ENCODE peak calls at places on chromosomes 3 and 15, in seven cellular contexts. I is fibroblast of the aortic adventitia, S is GM12865, J is IMR-90, E is colonic mucosa, B is SK-N-SH, T is fibroblast of pulmonary artery. H is an unnamed sample.

GRCh38 chr3:103847081-103848062 is 1412.6 kb downstream of the ZPLD1 start:
- DNase-seq in I (no peak), S (no peak), E (no peak), T (no peak), B (peak), J (no peak), H (no peak)

GRCh38 chr3:125310623-125311076 is 64.5 kb downstream of the ZNF148 start:
- DNase-seq in J (no peak), I (no peak), E (peak), B (no peak), T (no peak), S (peak), H (no peak)

GRCh38 chr15:75862796-75863195 is 19.5 kb downstream of the UBE2Q2 start:
- DNase-seq in I (no peak), B (no peak), J (no peak), T (no peak), S (no peak), E (no peak), H (no peak)

GRCh38 chr3:189995129-189995528 is 125.6 kb downstream of the P3H2 start:
- DNase-seq in T (no peak), J (peak), E (no peak), I (no peak), S (peak), B (no peak), H (peak)

GRCh38 chr3:59820352-59820934 is 770.6 kb upstream of the CFAP20DC start:
- DNase-seq in I (peak), T (peak), J (peak), B (no peak), E (no peak), S (no peak), H (peak)

GRCh38 chr15:69782809-69783208 is 314.9 kb downstream of the TLE3 start:
- DNase-seq in B (no peak), T (no peak), I (no peak), E (no peak), S (no peak), J (no peak), H (no peak)

GRCh38 chr3:194573680-194574437 is 59.4 kb downstream of the TMEM44 start:
- DNase-seq in B (peak), T (peak), E (peak), J (peak), I (peak), S (peak), H (no peak)

GRCh38 chr3:64195786-64196185 is 29.5 kb downstream of the PRICKLE2 start:
- DNase-seq in J (no peak), S (no peak), I (no peak), B (no peak), E (no peak), T (no peak), H (no peak)

GRCh38 chr3:191176038-191176437 is 23.0 kb upstream of the OSTN start:
- DNase-seq in S (no peak), B (no peak), E (no peak), T (no peak), I (no peak), J (no peak), H (no peak)

GRCh38 chr15:90459368-90459767 is 70.4 kb upstream of the CRTC3 start:
- DNase-seq in I (no peak), S (no peak), B (no peak), T (peak), E (no peak), J (no peak), H (no peak)

GRCh38 chr3:106589306-106589942 is 720.6 kb upstream of the CBLB start:
- DNase-seq in E (no peak), I (peak), J (peak), T (peak), B (no peak), S (no peak), H (peak)

GRCh38 chr3:25354071-25354470 is 74.0 kb upstream of the RARB start:
- DNase-seq in J (no peak), E (no peak), I (no peak), S (no peak), T (peak), B (no peak), H (peak)

GRCh38 chr3:12797892-12798558 is 1.5 kb downstream of the CAND2 start:
- DNase-seq in I (no peak), J (no peak), E (no peak), B (no peak), S (no peak), T (no peak), H (no peak)

GRCh38 chr3:194537732-194538247 is 51.0 kb upstream of the ATP13A3 start:
- DNase-seq in E (peak), I (peak), J (peak), S (no peak), T (peak), B (no peak), H (peak)

GRCh38 chr3:82100378-82100777 is 338.9 kb upstream of the GBE1 start:
- DNase-seq in T (peak), S (no peak), J (peak), E (no peak), B (no peak), I (peak), H (peak)

GRCh38 chr3:29686889-29687592 is 406.2 kb downstream of the RBMS3 start:
- DNase-seq in I (peak), J (peak), B (peak), E (no peak), S (peak), T (peak), H (peak)

GRCh38 chr3:60752800-60753199 is 498.5 kb downstream of the FHIT start:
- DNase-seq in T (no peak), S (no peak), J (peak), B (no peak), I (peak), E (no peak), H (peak)

GRCh38 chr15:82986442-82986780 is 401 bp downstream of the RAMAC start:
- DNase-seq in S (peak), I (peak), B (no peak), E (no peak), T (no peak), J (peak), H (no peak)

GRCh38 chr15:28191832-28192231 is 92.7 kb upstream of the OCA2 start:
- DNase-seq in E (no peak), I (peak), S (no peak), B (peak), T (peak), J (peak), H (peak)

GRCh38 chr15:69126054-69126469 is 34.4 kb upstream of the GLCE start:
- DNase-seq in B (no peak), T (peak), I (peak), J (peak), S (no peak), E (peak), H (peak)

GRCh38 chr3:42300013-42300412 is 34.0 kb upstream of the CCK start:
- DNase-seq in T (peak), I (peak), B (no peak), J (peak), S (peak), E (no peak), H (peak)

GRCh38 chr15:91468861-91469260 is 368.8 kb downstream of the SV2B start:
- DNase-seq in I (no peak), S (no peak), E (no peak), T (no peak), B (no peak), J (no peak), H (no peak)

GRCh38 chr3:142279965-142280590 is 54.7 kb upstream of the GK5 start:
- DNase-seq in B (peak), I (peak), S (peak), E (peak), T (peak), J (peak), H (peak)

GRCh38 chr3:134404366-134404885 is 30.2 kb upstream of the AMOTL2 start:
- DNase-seq in E (no peak), T (no peak), J (no peak), I (no peak), B (no peak), S (no peak), H (no peak)

GRCh38 chr3:57977755-57978715 is 30.2 kb upstream of the FLNB start:
- DNase-seq in T (no peak), B (peak), E (peak), I (no peak), J (no peak), S (no peak), H (no peak)

GRCh38 chr3:158102219-158102612 is 4.0 kb downstream of the SHOX2 start:
- DNase-seq in S (no peak), E (no peak), I (no peak), T (no peak), J (no peak), B (no peak), H (no peak)

GRCh38 chr3:10142707-10143560 is 1.4 kb downstream of the VHL start:
- DNase-seq in E (no peak), J (no peak), I (peak), T (peak), B (peak), S (peak), H (no peak)

GRCh38 chr3:137148917-137149316 is 191.1 kb downstream of the IL20RB start:
- DNase-seq in T (no peak), J (no peak), S (no peak), B (no peak), I (no peak), E (no peak), H (no peak)

GRCh38 chr3:86995537-86995936 is 4.6 kb upstream of the VGLL3 start:
- DNase-seq in I (peak), S (no peak), B (no peak), E (no peak), J (peak), T (peak), H (peak)

GRCh38 chr3:169661567-169662214 is 1.8 kb downstream of the MECOM start:
- DNase-seq in S (peak), B (peak), T (peak), E (peak), I (peak), J (peak), H (peak)

GRCh38 chr15:25180606-25181289 is 226.0 kb downstream of the SNRPN start:
- DNase-seq in I (no peak), J (no peak), B (no peak), S (no peak), E (no peak), T (no peak), H (no peak)

DNA sequence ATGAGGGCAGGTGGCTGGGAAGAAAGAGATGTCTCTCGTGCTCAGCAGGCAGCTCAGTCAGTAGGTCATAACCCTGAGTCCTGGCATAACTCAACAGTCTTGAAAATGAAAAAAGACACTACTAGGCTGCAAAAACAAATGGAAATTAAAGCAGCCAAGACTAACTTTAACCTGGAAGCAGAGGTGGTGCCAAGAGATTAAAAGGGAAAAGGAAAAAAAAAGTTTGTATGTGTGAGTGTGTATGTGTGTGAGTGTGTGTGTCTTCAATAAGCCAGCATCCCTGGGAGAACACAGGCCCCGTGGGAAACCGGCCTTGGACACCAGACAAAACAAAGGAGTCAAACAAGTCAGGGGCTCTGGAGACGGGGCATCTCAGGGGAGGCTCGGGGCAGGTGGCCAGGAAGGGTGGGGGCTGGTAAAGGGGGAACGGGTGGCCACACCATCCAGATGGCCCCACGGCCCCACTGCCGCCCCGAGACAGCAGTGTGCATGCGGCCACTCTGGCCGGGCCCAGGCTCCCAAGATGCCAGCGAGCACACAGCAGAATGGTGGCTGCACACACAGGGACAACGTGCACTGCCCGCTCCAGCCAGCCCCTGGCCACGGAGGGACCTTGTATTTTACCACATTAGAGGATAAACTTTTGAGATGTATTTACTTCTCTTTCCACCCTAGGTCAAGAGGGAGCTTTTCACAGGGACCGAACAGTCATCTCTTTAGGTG is 23.8 kb downstream of the CYFIP1 start:
- DNase-seq in J (no peak), I (peak), S (no peak), E (no peak), T (peak), B (peak), H (peak)
- H3K4me3 ChIP-seq in J (no peak), I (no peak), S (no peak), E (no peak), T (no peak), B (no peak), H (no peak)

GRCh38 chr15:79197285-79197684 is 85.2 kb upstream of the ANKRD34C start:
- DNase-seq in S (no peak), B (no peak), I (no peak), T (no peak), J (no peak), E (no peak), H (no peak)

GRCh38 chr15:79195239-79195638 is 87.3 kb upstream of the ANKRD34C start:
- DNase-seq in E (no peak), I (no peak), J (no peak), B (no peak), T (no peak), S (no peak), H (no peak)

GRCh38 chr15:79193157-79193948 is 89.2 kb upstream of the ANKRD34C start:
- DNase-seq in T (no peak), E (no peak), I (no peak), B (no peak), S (no peak), J (no peak), H (no peak)

GRCh38 chr15:79194386-79194785 is 88.1 kb upstream of the ANKRD34C start:
- DNase-seq in T (no peak), E (no peak), J (no peak), I (no peak), S (no peak), B (no peak), H (no peak)

DNA sequence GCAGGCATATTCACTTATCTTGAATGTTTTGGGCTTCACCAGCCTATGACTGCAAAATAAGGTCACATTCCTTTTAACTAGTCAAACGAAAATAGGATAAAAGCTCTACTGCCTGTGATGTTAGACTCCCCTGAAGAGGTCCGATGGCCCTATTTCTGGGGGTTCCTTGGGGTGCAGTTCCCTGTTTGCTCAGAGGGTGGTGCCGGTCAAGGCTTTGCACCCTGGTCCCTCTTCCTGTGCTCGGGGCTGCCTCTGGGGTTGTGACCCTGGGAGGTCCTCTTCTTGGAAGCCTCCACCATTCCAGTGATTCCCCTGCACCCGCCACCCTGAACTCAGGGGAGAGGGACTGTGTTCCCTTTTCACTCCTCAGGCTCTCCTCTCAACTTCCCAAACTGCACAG is 86.7 kb upstream of the ANKRD34C start:
- DNase-seq in I (no peak), S (no peak), T (no peak), B (peak), J (no peak), E (no peak), H (no peak)
- TF ChIP-seq CTCF in I (no peak), S (peak), T (peak), B (peak), J (no peak), E (no peak), H (no peak)

DNA sequence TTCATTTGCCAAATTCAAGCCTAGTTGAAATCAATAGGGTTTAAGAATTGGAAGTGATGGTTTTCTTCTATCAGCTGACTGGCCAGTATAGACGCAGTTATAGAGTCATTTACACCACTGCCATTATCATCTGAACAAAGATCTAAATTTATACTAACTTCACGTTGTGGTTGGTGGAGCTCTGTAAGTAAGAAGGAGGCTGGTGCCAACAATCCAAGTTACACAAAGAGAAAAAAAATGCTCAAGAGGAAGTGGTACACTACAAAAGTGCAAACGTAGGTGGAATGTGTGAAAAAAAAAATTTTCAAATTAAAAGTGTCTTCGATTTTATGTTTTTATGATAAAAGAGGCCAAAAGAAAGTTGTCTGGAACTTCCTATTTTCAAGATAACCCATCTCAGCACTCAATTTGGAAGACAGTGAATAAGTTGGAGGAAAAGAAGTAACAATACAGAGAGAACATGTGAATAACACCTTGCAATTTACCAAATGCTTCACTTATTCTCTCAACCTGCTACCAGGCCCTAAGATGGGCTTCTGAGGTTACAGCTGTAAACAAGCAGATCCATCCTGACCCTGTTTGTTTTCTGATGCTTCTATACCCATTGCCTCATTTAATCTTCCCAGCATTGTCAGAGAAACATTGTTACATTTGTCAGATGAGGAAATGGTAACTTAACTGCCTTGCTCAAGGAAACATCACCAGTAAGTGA is 11.9 kb upstream of the TASOR start:
- DNase-seq in S (no peak), E (no peak), J (no peak), I (no peak), B (no peak), T (no peak), H (no peak)
- H3K4me3 ChIP-seq in S (no peak), E (no peak), J (no peak), I (no peak), B (no peak), T (no peak), H (no peak)

DNA sequence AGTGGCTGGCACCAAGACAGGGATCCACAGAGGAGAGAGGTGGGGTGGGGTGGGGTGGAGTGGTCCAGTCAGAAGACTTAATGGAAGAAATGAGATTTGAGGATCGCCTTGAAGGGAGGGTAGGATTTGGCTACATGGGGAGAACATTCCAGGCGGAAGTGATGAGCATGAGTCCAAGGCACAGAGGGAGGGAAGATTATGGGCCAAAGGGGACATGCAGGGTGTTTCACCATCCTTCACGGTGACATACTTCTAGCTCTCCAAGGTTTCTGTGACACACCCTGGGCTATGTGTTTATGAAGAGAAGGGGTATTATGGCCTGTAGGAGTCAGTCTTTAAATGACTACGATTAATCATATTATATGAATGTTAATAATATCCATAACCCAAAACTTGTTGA is 7.7 kb upstream of the FBN1 start:
- DNase-seq in T (no peak), S (no peak), B (no peak), E (no peak), J (no peak), I (no peak), H (no peak)
- TF ChIP-seq CTCF in T (no peak), S (no peak), B (no peak), E (no peak), J (no peak), I (no peak), H (no peak)

GRCh38 chr15:37788767-37789391 is 145.6 kb upstream of the TMCO5A start:
- DNase-seq in B (no peak), J (no peak), E (no peak), I (no peak), S (no peak), T (no peak), H (no peak)

GRCh38 chr15:37789392-37789776 is 145.1 kb upstream of the TMCO5A start:
- DNase-seq in I (no peak), S (no peak), T (no peak), B (no peak), E (no peak), J (no peak), H (peak)

GRCh38 chr15:37789881-37790280 is 144.6 kb upstream of the TMCO5A start:
- DNase-seq in B (no peak), I (peak), S (no peak), E (no peak), J (peak), T (peak), H (peak)

GRCh38 chr15:37791693-37792092 is 142.7 kb upstream of the TMCO5A start:
- DNase-seq in S (no peak), I (no peak), T (no peak), B (no peak), E (no peak), J (no peak), H (no peak)

DNA sequence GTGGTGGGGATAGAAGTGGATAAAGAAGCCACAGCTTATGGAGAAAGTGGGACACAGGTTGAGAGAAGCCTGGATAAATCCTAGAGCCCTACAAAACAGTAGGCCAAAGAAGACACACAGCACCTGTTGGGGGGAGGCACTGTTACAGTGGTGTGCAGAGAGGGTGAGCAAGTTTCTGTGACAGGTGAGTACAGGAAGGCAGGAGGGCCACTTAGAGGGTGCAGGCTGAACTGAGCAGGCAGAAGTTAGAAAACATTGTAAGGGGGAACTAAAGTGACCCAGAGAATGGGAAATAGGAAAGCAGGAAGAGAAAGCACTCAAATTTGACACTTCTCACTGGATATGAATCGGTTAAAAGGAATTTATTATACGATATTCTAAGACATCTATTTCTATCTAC is 146.1 kb upstream of the TMCO5A start:
- DNase-seq in E (no peak), I (no peak), J (no peak), S (no peak), T (no peak), B (no peak), H (no peak)
- H3K4me3 ChIP-seq in E (no peak), I (no peak), J (no peak), S (no peak), T (no peak), B (no peak), H (no peak)

GRCh38 chr3:65914032-65914739 is 124.5 kb downstream of the MAGI1 start:
- DNase-seq in B (no peak), J (no peak), I (no peak), S (no peak), T (no peak), E (no peak), H (no peak)
- TF ChIP-seq CTCF in B (peak), J (no peak), I (peak), S (no peak), T (peak), E (no peak), H (peak)